ENCODE peak calls at places on chromosomes 6 and 20, in five cellular contexts. G, O, X, N and W are unnamed samples.

GRCh38 chr6:142746524-142746923 is 198.5 kb downstream of the HIVEP2 start:
- DNase-seq in O (peak; percentile 63), X (no peak), G (peak; percentile 43), N (peak; percentile 58), W (peak; percentile 35)

GRCh38 chr6:49269190-49269589 is 193.9 kb downstream of the MMUT start:
- DNase-seq in O (no peak), N (no peak), G (no peak), X (no peak), W (no peak)

GRCh38 chr6:15330174-15330934 is 84.5 kb downstream of the JARID2 start:
- DNase-seq in O (no peak), G (no peak), N (peak; percentile 38), X (no peak), W (no peak)

GRCh38 chr20:31859266-31859997 is 10.9 kb downstream of the DUSP15 start:
- DNase-seq in G (no peak), N (no peak), X (no peak), O (no peak), W (no peak)

GRCh38 chr20:58991720-58992119 is 10.7 kb downstream of the NELFCD start:
- DNase-seq in O (no peak), X (no peak), G (no peak), N (no peak), W (no peak)

GRCh38 chr6:12313992-12314589 is 23.9 kb downstream of the EDN1 start:
- DNase-seq in O (no peak), X (peak; percentile 33), G (no peak), N (peak; percentile 35), W (no peak)

GRCh38 chr20:35355372-35355771 is 56.4 kb downstream of the UQCC1 start:
- DNase-seq in N (no peak), G (peak; percentile 17), X (no peak), O (no peak), W (no peak)

GRCh38 chr6:159427335-159427734 is 258.1 kb downstream of the FNDC1 start:
- DNase-seq in G (no peak), O (no peak), N (no peak), X (no peak), W (no peak)

GRCh38 chr6:85574932-85575598 is 18.6 kb downstream of the SNX14 start:
- DNase-seq in N (no peak), X (no peak), O (no peak), G (peak; percentile 50), W (no peak)

GRCh38 chr6:26268659-26269402 is 96.2 kb upstream of the BTN3A2 start:
- DNase-seq in N (peak; percentile 73), O (peak; percentile 92), X (no peak), G (peak; percentile 41), W (peak; percentile 59)

GRCh38 chr6:160972111-160972510 is 19.5 kb upstream of the MAP3K4 start:
- DNase-seq in O (no peak), G (peak; percentile 75), X (no peak), N (no peak), W (no peak)

GRCh38 chr6:151914475-151914874 is 107.0 kb downstream of the ESR1 start:
- DNase-seq in X (peak; percentile 38), N (no peak), G (peak; percentile 48), O (no peak), W (no peak)

GRCh38 chr6:119137194-119138072 is 59.0 kb upstream of the FAM184A start:
- DNase-seq in O (no peak), G (peak; percentile 28), X (peak; percentile 9), N (no peak), W (no peak)
- H2BK12ac ChIP-seq in O (no peak overlapping the region), G (peak overlapping the region; percentile 79), X (peak overlapping the region; percentile 38), N (no peak overlapping the region), W (no peak overlapping the region)

GRCh38 chr6:141421378-141421777 is 711.3 kb upstream of the GJE1 start:
- DNase-seq in X (peak; percentile 55), N (no peak), O (no peak), G (peak; percentile 65), W (no peak)

DNA sequence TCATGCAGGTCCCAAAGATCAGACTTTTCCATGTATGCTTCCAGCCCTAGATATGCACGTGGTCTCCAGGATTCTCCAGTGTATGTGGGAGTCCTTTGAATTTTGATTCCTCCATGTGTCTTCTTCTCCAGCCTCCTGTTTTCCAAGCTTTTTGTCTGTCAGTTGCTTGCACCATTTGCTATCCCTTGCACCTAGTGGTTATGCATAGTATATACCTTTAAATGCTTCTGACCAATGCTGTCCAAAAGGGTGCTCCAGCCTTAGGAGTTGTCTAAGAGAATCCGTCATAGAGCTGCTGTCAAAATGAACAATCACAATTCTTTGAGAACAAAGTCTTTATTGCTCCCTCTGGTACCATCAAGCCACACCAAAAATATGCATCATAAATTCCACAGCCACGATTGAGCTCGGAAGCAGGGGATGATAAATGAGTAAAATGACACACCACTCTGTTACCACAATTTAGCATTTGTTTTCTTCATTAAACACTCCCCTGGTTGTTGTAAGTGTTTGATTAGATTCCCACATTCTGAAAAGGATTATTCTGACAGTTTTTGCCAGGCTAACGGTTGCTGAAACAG is 706.2 kb upstream of the GJE1 start:
- DNase-seq in N (no peak), X (no peak), O (no peak), G (no peak), W (no peak)
- H2BK12ac ChIP-seq in N (no peak overlapping the region), X (no peak overlapping the region), O (no peak overlapping the region), G (no peak overlapping the region), W (no peak overlapping the region)

DNA sequence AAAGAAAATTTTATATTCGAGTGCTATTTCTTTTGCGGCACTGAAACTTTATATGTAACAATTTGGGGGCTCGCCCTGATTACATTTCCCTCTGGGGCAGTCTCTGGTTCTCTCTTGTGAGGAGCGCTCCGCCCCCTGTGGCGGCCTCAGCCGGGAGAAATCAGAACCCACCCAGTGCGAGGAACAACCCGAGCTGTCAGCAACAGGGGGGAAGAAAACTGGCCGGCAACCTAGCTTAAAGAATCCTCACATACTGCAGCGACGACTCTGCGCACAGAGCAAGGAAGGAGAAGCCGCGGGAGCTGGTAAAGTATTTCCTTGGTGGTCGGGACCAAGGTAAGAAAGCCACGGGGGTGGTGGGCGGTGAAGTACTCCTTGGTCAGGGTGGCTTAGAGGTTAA is 23.9 kb upstream of the SLC52A3 start:
- DNase-seq in O (no peak), X (no peak), G (no peak), N (no peak), W (no peak)
- H2BK12ac ChIP-seq in O (no peak overlapping the region), X (no peak overlapping the region), G (no peak overlapping the region), N (no peak overlapping the region), W (no peak overlapping the region)

GRCh38 chr20:57877131-57877784 is 167.4 kb upstream of the PMEPA1 start:
- DNase-seq in N (peak; percentile 44), O (no peak), G (no peak), X (no peak), W (no peak)
- H2BK12ac ChIP-seq in N (no peak overlapping the region), O (no peak overlapping the region), G (no peak overlapping the region), X (no peak overlapping the region), W (no peak overlapping the region)

DNA sequence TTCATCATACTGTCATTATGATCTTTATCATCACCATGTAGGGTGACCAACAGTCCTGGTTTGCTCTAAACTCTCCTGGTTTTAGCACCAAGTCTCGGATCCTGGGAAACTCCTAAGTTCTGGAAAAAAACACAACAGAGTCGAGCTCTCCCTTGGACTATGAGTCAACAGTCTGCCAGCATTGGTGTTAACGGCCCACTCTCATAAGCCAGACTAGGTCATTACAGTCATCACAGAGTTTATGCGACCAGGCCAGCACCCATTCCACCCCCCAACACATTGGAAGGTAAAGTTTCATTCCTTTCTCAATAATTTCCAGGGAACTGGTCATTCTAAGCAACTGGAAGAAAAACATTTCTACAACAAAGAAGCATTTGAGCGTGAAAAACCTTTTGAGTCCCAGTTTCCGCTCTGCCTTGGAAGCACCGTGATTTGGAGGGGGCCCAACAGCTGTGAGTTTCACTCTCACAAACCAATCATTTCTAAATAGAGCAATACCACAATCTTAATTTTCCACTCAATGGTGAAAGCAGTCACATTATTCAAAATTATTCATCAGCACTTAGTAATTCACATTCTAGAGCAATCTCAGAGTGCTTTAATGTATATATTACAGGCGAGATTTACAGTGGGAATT is 445.0 kb downstream of the CDH26 start:
- DNase-seq in N (no peak), X (no peak), O (no peak), G (no peak), W (no peak)
- H2BK12ac ChIP-seq in N (no peak overlapping the region), X (no peak overlapping the region), O (no peak overlapping the region), G (no peak overlapping the region), W (no peak overlapping the region)

GRCh38 chr6:105936972-105937371 is 149.2 kb upstream of the PRDM1 start:
- DNase-seq in X (no peak), O (no peak), N (no peak), G (no peak), W (no peak)

GRCh38 chr6:105941616-105942412 is 144.3 kb upstream of the PRDM1 start:
- DNase-seq in G (no peak), O (no peak), N (no peak), X (no peak), W (no peak)

GRCh38 chr6:105943514-105943913 is 142.6 kb upstream of the PRDM1 start:
- DNase-seq in X (no peak), O (no peak), N (no peak), G (no peak), W (no peak)

GRCh38 chr6:105940990-105941389 is 145.1 kb upstream of the PRDM1 start:
- DNase-seq in N (no peak), X (no peak), G (no peak), O (no peak), W (no peak)
- H2BK12ac ChIP-seq in N (no peak overlapping the region), X (no peak overlapping the region), G (peak overlapping the region; percentile 44), O (no peak overlapping the region), W (no peak overlapping the region)

DNA sequence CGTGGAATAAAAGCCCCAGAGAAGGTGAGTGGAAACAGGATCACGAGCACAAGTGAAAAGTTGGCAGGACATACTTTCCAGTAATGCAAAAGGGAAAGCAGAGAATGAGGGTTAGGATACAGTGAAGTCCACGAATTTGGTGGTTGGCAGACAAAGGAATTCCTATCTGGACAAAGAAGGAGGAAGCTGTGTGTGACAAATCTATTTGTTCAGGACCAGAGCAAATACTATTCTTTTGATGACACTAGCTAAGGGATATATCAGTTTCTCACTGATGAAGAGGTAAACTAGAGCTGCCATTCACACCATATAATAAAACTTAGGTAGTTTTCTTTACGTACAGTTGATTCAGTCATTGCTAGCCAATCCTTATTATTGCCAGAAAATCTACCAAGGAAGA is 156.8 kb upstream of the GRIK2 start:
- DNase-seq in G (no peak), O (no peak), N (no peak), X (no peak), W (no peak)
- H2BK12ac ChIP-seq in G (no peak overlapping the region), O (no peak overlapping the region), N (no peak overlapping the region), X (no peak overlapping the region), W (no peak overlapping the region)

GRCh38 chr6:133689863-133690262 is 199.1 kb upstream of the TCF21 start:
- DNase-seq in G (no peak), O (no peak), X (no peak), N (no peak), W (no peak)
- H2BK12ac ChIP-seq in G (no peak overlapping the region), O (no peak overlapping the region), X (no peak overlapping the region), N (no peak overlapping the region), W (no peak overlapping the region)

GRCh38 chr20:40339661-40340449 is 349.2 kb downstream of the MAFB start:
- DNase-seq in X (no peak), O (no peak), N (no peak), G (peak; percentile 3), W (no peak)

DNA sequence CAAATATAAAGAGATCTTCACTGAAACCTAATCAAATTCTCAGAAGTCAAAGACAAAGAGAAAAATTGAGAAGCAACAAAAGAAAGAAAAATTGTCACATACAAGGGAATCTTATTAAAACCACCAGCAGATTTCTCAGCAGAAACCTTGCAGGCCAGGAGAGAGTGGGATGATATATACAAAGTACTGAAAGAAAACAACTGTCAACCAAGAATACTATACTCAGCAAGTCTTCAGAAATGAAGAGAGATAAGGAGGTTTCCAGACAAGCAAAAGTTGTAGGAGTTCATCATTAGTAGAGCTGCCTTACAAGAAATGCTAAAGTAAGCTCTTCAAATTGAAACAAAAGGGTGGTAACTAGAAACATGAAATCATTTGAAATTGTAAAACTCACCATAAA is 345.6 kb downstream of the MAFB start:
- DNase-seq in N (no peak), O (no peak), X (no peak), G (no peak), W (no peak)
- H2BK12ac ChIP-seq in N (no peak overlapping the region), O (no peak overlapping the region), X (no peak overlapping the region), G (no peak overlapping the region), W (no peak overlapping the region)